ENCODE peak calls at places on chromosomes 13 and 19, in four cellular contexts. One of them, this sample, is unnamed.

GRCh38 chr19:38037151-38037611 is 130.2 kb downstream of the SIPA1L3 start:
- DNase-seq in colonic mucosa: no peak
- DNase-seq in neural progenitor cell: no peak
- DNase-seq in mammary epithelial cell: no peak
- DNase-seq in this sample: no peak

GRCh38 chr19:49441210-49441959 is at the start of gene SLC17A7:
- DNase-seq in neural progenitor cell: peak
- DNase-seq in mammary epithelial cell: no peak
- DNase-seq in colonic mucosa: peak
- DNase-seq in this sample: peak

GRCh38 chr13:85816413-85816812 is 17.2 kb upstream of the SLITRK6 start:
- DNase-seq in colonic mucosa: no peak
- DNase-seq in mammary epithelial cell: no peak
- DNase-seq in neural progenitor cell: no peak
- DNase-seq in this sample: no peak

GRCh38 chr13:60629158-60629557 is 232.1 kb downstream of the TDRD3 start:
- DNase-seq in mammary epithelial cell: no peak
- DNase-seq in colonic mucosa: no peak
- DNase-seq in neural progenitor cell: peak
- DNase-seq in this sample: no peak

GRCh38 chr19:20162821-20163220 is 4.2 kb upstream of the ZNF486 start:
- DNase-seq in colonic mucosa: no peak
- DNase-seq in mammary epithelial cell: no peak
- DNase-seq in neural progenitor cell: no peak
- DNase-seq in this sample: no peak

GRCh38 chr13:32010137-32010536 is 21.4 kb upstream of the FRY start:
- DNase-seq in neural progenitor cell: no peak
- DNase-seq in mammary epithelial cell: no peak
- DNase-seq in colonic mucosa: no peak
- DNase-seq in this sample: no peak

GRCh38 chr19:48135411-48135810 is 24.8 kb upstream of the PLA2G4C start:
- DNase-seq in mammary epithelial cell: no peak
- DNase-seq in colonic mucosa: peak
- DNase-seq in neural progenitor cell: no peak
- DNase-seq in this sample: no peak

GRCh38 chr19:48249502-48250014 is 6.2 kb downstream of the CARD8 start:
- DNase-seq in neural progenitor cell: no peak
- DNase-seq in mammary epithelial cell: no peak
- DNase-seq in colonic mucosa: peak
- DNase-seq in this sample: peak

GRCh38 chr19:35673121-35673804 is 6.9 kb downstream of the UPK1A start:
- DNase-seq in colonic mucosa: no peak
- DNase-seq in mammary epithelial cell: peak
- DNase-seq in neural progenitor cell: peak
- DNase-seq in this sample: no peak

GRCh38 chr19:10968527-10969081 is 7.8 kb downstream of the SMARCA4 start:
- DNase-seq in colonic mucosa: peak
- DNase-seq in mammary epithelial cell: no peak
- DNase-seq in neural progenitor cell: no peak
- DNase-seq in this sample: no peak

GRCh38 chr19:17687857-17688784 is at the start of gene UNC13A:
- DNase-seq in neural progenitor cell: peak
- DNase-seq in colonic mucosa: peak
- DNase-seq in mammary epithelial cell: peak
- DNase-seq in this sample: no peak

GRCh38 chr13:65540064-65540635 is 1690.0 kb downstream of the PCDH9 start:
- DNase-seq in neural progenitor cell: no peak
- DNase-seq in colonic mucosa: no peak
- DNase-seq in mammary epithelial cell: no peak
- DNase-seq in this sample: no peak

GRCh38 chr13:49858183-49858856 is 65.8 kb upstream of the KPNA3 start:
- DNase-seq in colonic mucosa: no peak
- DNase-seq in mammary epithelial cell: peak
- DNase-seq in neural progenitor cell: no peak
- DNase-seq in this sample: no peak

GRCh38 chr13:99182439-99182838 is 18.2 kb upstream of the UBAC2 start:
- DNase-seq in colonic mucosa: no peak
- DNase-seq in neural progenitor cell: no peak
- DNase-seq in mammary epithelial cell: no peak
- DNase-seq in this sample: no peak

GRCh38 chr13:113939129-113939904 is 34.6 kb downstream of the C13orf46 start:
- DNase-seq in colonic mucosa: no peak
- DNase-seq in neural progenitor cell: no peak
- DNase-seq in mammary epithelial cell: no peak
- DNase-seq in this sample: no peak

GRCh38 chr13:110493161-110493593 is 68.3 kb downstream of the RAB20 start:
- DNase-seq in colonic mucosa: no peak
- DNase-seq in mammary epithelial cell: no peak
- DNase-seq in neural progenitor cell: no peak
- DNase-seq in this sample: no peak

GRCh38 chr19:16095071-16095571 is 16.6 kb upstream of the RAB8A start:
- DNase-seq in neural progenitor cell: no peak
- DNase-seq in mammary epithelial cell: no peak
- DNase-seq in colonic mucosa: no peak
- DNase-seq in this sample: no peak
- H3K27ac ChIP-seq in neural progenitor cell: no peak
- H3K27ac ChIP-seq in mammary epithelial cell: no peak
- H3K27ac ChIP-seq in colonic mucosa: no peak
- H3K27ac ChIP-seq in this sample: peak

GRCh38 chr13:101398920-101399319 is 17.4 kb downstream of the NALCN start:
- DNase-seq in neural progenitor cell: no peak
- DNase-seq in mammary epithelial cell: peak
- DNase-seq in colonic mucosa: no peak
- DNase-seq in this sample: no peak

GRCh38 chr13:101401196-101401595 is 15.1 kb downstream of the NALCN start:
- DNase-seq in colonic mucosa: no peak
- DNase-seq in neural progenitor cell: no peak
- DNase-seq in mammary epithelial cell: no peak
- DNase-seq in this sample: no peak

GRCh38 chr13:101399365-101399764 is 16.9 kb downstream of the NALCN start:
- DNase-seq in mammary epithelial cell: peak
- DNase-seq in colonic mucosa: no peak
- DNase-seq in neural progenitor cell: no peak
- DNase-seq in this sample: no peak

GRCh38 chr13:101397742-101398141 is 18.6 kb downstream of the NALCN start:
- DNase-seq in colonic mucosa: no peak
- DNase-seq in neural progenitor cell: no peak
- DNase-seq in mammary epithelial cell: peak
- DNase-seq in this sample: no peak

DNA sequence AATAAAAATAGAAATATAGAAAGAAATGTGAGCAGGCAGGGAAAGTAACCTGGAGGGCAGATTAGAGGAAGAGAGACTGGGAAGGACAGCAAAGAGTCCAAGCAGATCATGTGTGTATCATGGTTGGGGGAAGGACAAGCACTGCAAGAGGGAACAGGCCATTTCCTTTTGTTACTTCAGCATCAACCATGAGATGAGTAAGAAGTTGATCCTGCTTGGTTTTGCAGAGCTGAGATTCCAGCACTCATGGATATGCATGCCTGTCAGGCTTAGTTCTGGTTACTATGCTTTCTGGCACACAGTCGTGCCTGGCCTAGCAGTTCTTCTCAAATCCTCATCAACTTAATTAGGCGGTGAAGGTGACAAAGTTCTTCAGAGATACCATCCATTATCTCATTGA is 18.1 kb downstream of the NALCN start:
- DNase-seq in colonic mucosa: no peak
- DNase-seq in neural progenitor cell: no peak
- DNase-seq in mammary epithelial cell: peak
- DNase-seq in this sample: no peak
- H3K27ac ChIP-seq in colonic mucosa: no peak
- H3K27ac ChIP-seq in neural progenitor cell: no peak
- H3K27ac ChIP-seq in mammary epithelial cell: peak
- H3K27ac ChIP-seq in this sample: no peak

DNA sequence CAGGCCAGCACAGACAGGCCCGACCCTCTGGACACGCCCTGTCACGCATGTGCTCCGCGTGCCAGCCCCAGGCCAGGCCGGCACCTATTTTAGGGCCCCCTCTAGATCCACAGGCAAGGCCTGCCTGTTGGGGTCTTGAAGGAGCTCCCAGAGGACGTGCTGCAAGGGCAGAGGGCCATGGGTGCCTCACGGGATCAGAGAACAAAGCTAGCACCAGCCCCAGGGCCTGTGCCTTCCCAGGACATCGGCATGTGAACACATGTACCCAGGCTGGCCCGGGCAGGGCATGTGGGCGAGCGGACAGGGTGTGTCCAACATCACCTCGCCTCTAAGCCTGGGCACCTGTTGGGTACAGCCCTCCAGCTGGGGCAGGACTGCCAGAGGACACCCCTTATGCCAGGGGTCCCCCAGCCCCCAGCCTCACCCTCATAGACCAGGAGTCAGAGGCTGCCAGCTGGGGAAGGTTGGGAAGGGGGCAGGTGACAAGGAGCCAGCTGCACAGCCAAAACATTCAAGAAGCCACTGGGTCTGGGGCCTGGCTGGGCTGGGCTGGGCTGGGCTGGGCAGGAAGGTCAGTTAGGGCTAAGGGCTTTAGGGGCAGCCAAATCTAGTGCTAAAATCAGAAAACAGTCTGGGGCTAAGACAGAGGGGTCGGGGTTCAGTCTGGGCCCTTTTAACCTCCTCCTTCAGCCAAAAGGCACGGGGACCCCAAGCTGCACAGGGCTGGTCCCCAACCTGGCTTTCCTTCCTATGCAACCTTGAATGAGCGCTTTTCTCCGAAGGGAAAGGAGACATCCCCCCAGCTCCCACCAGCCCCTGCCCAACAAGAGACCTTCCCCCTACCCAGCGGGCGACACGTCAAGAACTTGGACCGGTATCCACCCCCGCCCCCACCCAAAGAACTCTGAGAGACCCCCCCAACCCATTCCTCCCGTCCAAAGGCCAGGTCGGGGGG is 35.3 kb upstream of the NANOS3 start:
- DNase-seq in mammary epithelial cell: peak
- DNase-seq in neural progenitor cell: no peak
- DNase-seq in colonic mucosa: peak
- DNase-seq in this sample: peak
- H3K27ac ChIP-seq in mammary epithelial cell: peak
- H3K27ac ChIP-seq in neural progenitor cell: no peak
- H3K27ac ChIP-seq in colonic mucosa: peak
- H3K27ac ChIP-seq in this sample: peak

GRCh38 chr13:40664100-40665060 is 2.1 kb downstream of the FOXO1 start:
- DNase-seq in neural progenitor cell: peak
- DNase-seq in colonic mucosa: peak
- DNase-seq in mammary epithelial cell: peak
- DNase-seq in this sample: peak

GRCh38 chr13:40660692-40661091 is 5.7 kb downstream of the FOXO1 start:
- DNase-seq in mammary epithelial cell: no peak
- DNase-seq in neural progenitor cell: no peak
- DNase-seq in colonic mucosa: no peak
- DNase-seq in this sample: no peak

GRCh38 chr13:40660270-40660669 is 6.2 kb downstream of the FOXO1 start:
- DNase-seq in colonic mucosa: no peak
- DNase-seq in neural progenitor cell: no peak
- DNase-seq in mammary epithelial cell: no peak
- DNase-seq in this sample: no peak

GRCh38 chr13:40665061-40665753 is 1.2 kb downstream of the FOXO1 start:
- DNase-seq in mammary epithelial cell: peak
- DNase-seq in neural progenitor cell: peak
- DNase-seq in colonic mucosa: peak
- DNase-seq in this sample: peak

GRCh38 chr13:40662866-40663265 is 3.6 kb downstream of the FOXO1 start:
- DNase-seq in colonic mucosa: no peak
- DNase-seq in neural progenitor cell: peak
- DNase-seq in mammary epithelial cell: no peak
- DNase-seq in this sample: no peak
- H3K27ac ChIP-seq in colonic mucosa: peak
- H3K27ac ChIP-seq in neural progenitor cell: no peak
- H3K27ac ChIP-seq in mammary epithelial cell: no peak
- H3K27ac ChIP-seq in this sample: peak

GRCh38 chr19:4362871-4363545 is 19.6 kb downstream of the MPND start:
- DNase-seq in neural progenitor cell: peak
- DNase-seq in mammary epithelial cell: no peak
- DNase-seq in colonic mucosa: no peak
- DNase-seq in this sample: no peak

GRCh38 chr19:4360641-4361151 is 17.3 kb downstream of the MPND start:
- DNase-seq in mammary epithelial cell: no peak
- DNase-seq in colonic mucosa: no peak
- DNase-seq in neural progenitor cell: no peak
- DNase-seq in this sample: peak

GRCh38 chr19:4362038-4362828 is 18.9 kb downstream of the MPND start:
- DNase-seq in mammary epithelial cell: no peak
- DNase-seq in colonic mucosa: no peak
- DNase-seq in neural progenitor cell: no peak
- DNase-seq in this sample: peak

GRCh38 chr19:4360081-4360569 is 16.8 kb downstream of the MPND start:
- DNase-seq in neural progenitor cell: no peak
- DNase-seq in colonic mucosa: no peak
- DNase-seq in mammary epithelial cell: no peak
- DNase-seq in this sample: no peak

GRCh38 chr19:4361152-4362037 is 18.0 kb downstream of the MPND start:
- DNase-seq in colonic mucosa: no peak
- DNase-seq in mammary epithelial cell: no peak
- DNase-seq in neural progenitor cell: peak
- DNase-seq in this sample: peak
- H3K27ac ChIP-seq in colonic mucosa: no peak
- H3K27ac ChIP-seq in mammary epithelial cell: no peak
- H3K27ac ChIP-seq in neural progenitor cell: peak
- H3K27ac ChIP-seq in this sample: no peak

GRCh38 chr19:40571831-40572495 is 4.7 kb upstream of the SHKBP1 start:
- DNase-seq in colonic mucosa: no peak
- DNase-seq in mammary epithelial cell: no peak
- DNase-seq in neural progenitor cell: no peak
- DNase-seq in this sample: no peak

GRCh38 chr19:40567750-40568494 is 8.8 kb upstream of the SHKBP1 start:
- DNase-seq in colonic mucosa: no peak
- DNase-seq in neural progenitor cell: peak
- DNase-seq in mammary epithelial cell: no peak
- DNase-seq in this sample: no peak

GRCh38 chr19:40571005-40571318 is 5.7 kb upstream of the SHKBP1 start:
- DNase-seq in colonic mucosa: no peak
- DNase-seq in neural progenitor cell: no peak
- DNase-seq in mammary epithelial cell: no peak
- DNase-seq in this sample: no peak

GRCh38 chr19:40567040-40567749 is 9.5 kb upstream of the SHKBP1 start:
- DNase-seq in mammary epithelial cell: no peak
- DNase-seq in neural progenitor cell: peak
- DNase-seq in colonic mucosa: no peak
- DNase-seq in this sample: no peak

GRCh38 chr19:40570313-40571004 is 6.2 kb upstream of the SHKBP1 start:
- DNase-seq in mammary epithelial cell: peak
- DNase-seq in colonic mucosa: peak
- DNase-seq in neural progenitor cell: peak
- DNase-seq in this sample: peak
- H3K27ac ChIP-seq in mammary epithelial cell: peak
- H3K27ac ChIP-seq in colonic mucosa: no peak
- H3K27ac ChIP-seq in neural progenitor cell: no peak
- H3K27ac ChIP-seq in this sample: peak